ENCODE peak calls at places on chromosomes 7 and 10, in four cellular contexts. D is upper lobe of right lung, Q is adrenal gland, C is brain microvascular endothelial cell. N is an unnamed sample. For H3K36me3, the result is how much of the 10 kb centered on the place peaks cover.

GRCh38 chr7:80825499-80825898 is 93.4 kb downstream of the SEMA3C start:
- DNase-seq in D (no peak), Q (no peak), C (no peak), N (no peak)

GRCh38 chr10:43970018-43970698 is 321.5 kb upstream of the ZNF32 start:
- DNase-seq in D (peak), Q (no peak), C (no peak), N (no peak)

GRCh38 chr7:8147760-8148463 is 114.1 kb downstream of the ICA1 start:
- DNase-seq in D (no peak), Q (no peak), C (no peak), N (no peak)

GRCh38 chr10:17174626-17175025 is 26.8 kb downstream of the TRDMT1 start:
- DNase-seq in D (no peak), Q (no peak), C (no peak), N (no peak)

GRCh38 chr10:6579193-6579903 is 728 bp downstream of the PRKCQ start:
- DNase-seq in D (no peak), Q (no peak), C (no peak), N (no peak)

GRCh38 chr10:75352650-75353049 is 48.9 kb downstream of the ZNF503 start:
- DNase-seq in D (no peak), Q (peak), C (no peak), N (no peak)

GRCh38 chr7:157757211-157757610 is 420.4 kb downstream of the DNAJB6 start:
- DNase-seq in D (no peak), Q (no peak), C (no peak), N (no peak)

GRCh38 chr7:74379938-74380337 is 73.8 kb upstream of the GTF2IRD1 start:
- DNase-seq in D (no peak), Q (peak), C (no peak), N (peak)

GRCh38 chr10:69663548-69663947 is 33.5 kb downstream of the FAM241B start:
- DNase-seq in D (no peak), Q (no peak), C (no peak), N (no peak)

GRCh38 chr7:151132461-151133205 is 34.9 kb downstream of the GBX1 start:
- DNase-seq in D (no peak), Q (no peak), C (no peak), N (no peak)
- H3K36me3 ChIP-seq in D (half or more), Q (half or more), C (under half), N (under half)

DNA sequence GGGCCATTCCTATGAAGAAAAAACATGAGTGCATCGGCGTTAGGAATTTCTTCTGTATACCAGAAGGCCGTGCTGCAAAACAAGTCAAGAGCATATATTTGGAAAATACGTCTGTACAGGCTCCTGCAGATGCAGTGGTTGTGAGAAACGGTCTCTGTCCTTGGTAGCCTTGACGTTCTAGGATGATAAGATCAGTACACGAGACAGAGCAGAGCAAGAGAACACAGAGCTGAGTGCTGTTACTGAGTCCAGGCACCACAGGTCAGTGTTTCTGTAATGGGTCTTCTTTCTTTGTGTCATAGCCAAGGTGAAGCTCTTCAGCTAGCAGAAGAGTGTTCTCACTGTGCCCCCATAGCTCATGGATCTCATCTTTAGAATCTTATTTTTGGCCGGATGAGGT is 62.8 kb downstream of the WDR37 start:
- DNase-seq in D (no peak), Q (no peak), C (no peak), N (no peak)
- H3K36me3 ChIP-seq in D (half or more), Q (half or more), C (half or more), N (under half)

DNA sequence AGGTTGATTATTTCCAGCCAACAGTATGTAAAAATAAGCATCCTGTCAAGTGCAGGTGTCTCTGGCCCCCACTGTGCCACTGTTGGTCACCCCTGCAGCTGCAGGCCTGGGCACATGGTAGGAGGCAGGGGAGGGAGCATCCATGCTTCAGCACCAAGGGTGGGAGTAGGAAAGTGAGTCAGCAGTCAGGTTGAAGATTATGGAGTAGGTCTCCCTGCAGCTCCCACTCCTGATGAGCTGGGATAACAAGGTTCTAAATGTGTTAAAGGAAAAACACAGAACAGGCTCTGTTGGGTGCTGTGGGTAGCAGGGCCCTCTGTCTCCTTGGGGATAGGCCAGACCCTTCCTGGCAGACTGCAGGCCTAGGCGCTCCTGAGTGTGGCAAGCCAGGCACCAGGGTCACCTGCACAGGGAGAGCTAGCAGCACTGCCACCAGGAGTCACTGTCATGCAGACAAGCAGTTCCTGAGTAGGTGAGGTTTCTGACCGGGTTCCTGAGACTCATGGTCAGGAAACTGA is 59.3 kb downstream of the NUDCD3 start:
- DNase-seq in D (no peak), Q (no peak), C (no peak), N (no peak)
- H3K36me3 ChIP-seq in D (under half), Q (under half), C (under half), N (under half)

DNA sequence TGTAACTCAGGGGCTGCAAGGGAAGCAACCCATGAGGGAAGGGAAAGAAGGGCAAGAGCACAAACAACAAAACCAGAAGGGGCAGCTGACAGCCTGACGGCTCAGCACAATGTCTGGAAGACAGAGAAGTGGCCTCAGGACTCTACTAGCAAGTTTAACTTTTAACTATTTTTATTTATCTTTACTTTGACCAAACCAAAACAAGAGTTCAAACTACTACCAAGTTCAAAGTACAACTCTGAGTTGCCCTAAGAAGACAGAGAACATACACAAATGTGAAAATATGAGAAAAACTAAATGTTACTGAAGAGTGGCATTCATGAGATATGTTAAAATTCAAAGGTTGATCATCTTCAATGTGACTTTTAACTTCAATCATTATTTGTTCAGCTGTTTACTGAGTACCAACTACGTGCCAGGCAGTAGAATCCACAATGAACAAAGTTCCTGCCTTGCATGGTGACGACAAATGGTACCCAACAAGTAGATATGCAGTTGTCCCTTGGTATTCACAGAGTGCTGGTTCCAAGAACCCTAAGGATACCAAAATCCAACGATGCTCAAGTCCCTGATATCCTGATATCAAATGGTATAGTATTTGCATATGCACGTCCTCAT is 19.7 kb downstream of the NUDCD3 start:
- DNase-seq in D (no peak), Q (no peak), C (no peak), N (no peak)
- H3K36me3 ChIP-seq in D (half or more), Q (under half), C (under half), N (half or more)

DNA sequence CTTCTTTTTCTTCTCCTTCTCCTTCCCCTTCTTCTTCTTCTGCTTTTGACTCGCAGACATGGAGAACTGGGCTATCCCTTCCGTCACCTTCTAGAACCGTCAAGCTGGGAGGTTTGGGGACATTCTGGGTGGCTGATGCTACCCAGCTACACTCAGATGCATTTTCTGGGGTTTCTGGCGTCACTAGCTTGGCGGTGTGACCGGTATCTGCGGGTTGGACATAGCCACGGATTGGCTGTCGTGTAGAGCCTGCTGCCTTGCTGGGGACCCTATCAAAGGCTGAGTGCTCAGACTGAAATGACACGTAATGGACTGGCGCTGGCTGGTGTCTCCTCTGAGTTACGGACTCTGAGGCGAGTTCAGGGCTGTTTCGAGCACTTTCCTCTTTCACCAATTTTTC is 101.7 kb downstream of the SVIL start:
- DNase-seq in D (no peak), Q (no peak), C (no peak), N (no peak)
- H3K36me3 ChIP-seq in D (under half), Q (under half), C (under half), N (under half)

GRCh38 chr7:6385909-6386560 is 61.7 kb downstream of the DAGLB start:
- DNase-seq in D (no peak), Q (no peak), C (no peak), N (no peak)

GRCh38 chr7:6392712-6393666 is 54.8 kb downstream of the DAGLB start:
- DNase-seq in D (peak), Q (peak), C (peak), N (peak)

GRCh38 chr7:6386779-6387178 is 61.0 kb downstream of the DAGLB start:
- DNase-seq in D (no peak), Q (no peak), C (no peak), N (no peak)

GRCh38 chr7:6387734-6388294 is 59.9 kb downstream of the DAGLB start:
- DNase-seq in D (no peak), Q (no peak), C (no peak), N (no peak)

GRCh38 chr7:6389728-6390127 is 58.0 kb downstream of the DAGLB start:
- DNase-seq in D (no peak), Q (no peak), C (no peak), N (no peak)
- H3K36me3 ChIP-seq in D (half or more), Q (under half), C (under half), N (half or more)

DNA sequence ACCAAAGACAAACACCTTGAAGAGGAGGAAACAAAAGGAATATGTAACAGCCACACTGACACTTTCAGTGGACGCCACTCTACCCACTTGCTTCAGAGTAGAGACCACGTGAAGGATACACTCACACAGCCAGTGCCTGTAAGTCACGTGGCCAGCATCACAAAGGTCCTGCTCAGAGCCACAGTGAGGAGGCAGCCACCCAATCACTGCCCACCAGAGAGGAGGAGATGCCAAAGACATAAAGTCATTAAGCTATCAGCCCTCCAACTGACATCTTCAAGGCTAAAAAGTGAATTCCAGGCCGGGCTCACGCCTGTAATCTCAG is 39.6 kb downstream of the SLC37A3 start:
- DNase-seq in D (no peak), Q (no peak), C (no peak), N (no peak)
- H3K36me3 ChIP-seq in D (under half), Q (under half), C (under half), N (under half)

DNA sequence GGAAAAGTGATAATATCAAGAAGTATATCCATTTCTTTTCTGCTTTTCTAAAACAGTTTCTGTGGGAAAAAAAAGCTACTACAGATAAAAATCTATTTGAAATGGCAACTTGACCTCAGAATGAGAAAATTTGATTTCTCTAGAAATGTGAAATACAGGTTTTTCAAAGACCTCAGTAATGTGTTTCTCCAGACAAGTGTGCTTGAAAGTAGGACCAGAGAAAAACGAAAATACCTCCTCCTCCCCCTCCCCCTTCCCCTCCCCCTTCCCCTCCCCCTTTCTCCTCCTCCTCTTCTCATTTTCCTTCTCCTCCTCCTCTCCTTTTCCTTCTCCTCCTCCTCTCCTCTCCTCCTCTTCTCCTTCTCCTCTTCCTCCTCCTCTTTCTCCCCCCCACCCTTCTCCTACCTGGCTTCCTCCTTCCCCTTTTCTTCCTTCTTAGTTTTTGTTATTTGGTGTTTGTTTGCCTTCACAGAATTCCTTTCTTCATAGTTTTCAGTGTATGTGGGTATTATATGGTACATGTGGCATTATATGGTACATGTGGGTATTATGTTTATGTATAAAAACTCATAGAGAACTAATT is 179.4 kb downstream of the CDK14 start:
- DNase-seq in D (no peak), Q (no peak), C (no peak), N (no peak)
- H3K36me3 ChIP-seq in D (under half), Q (under half), C (under half), N (under half)